ENCODE peak calls at places on chromosomes 12 and 14, in eight cellular contexts. Q, E, D, G, J, K, H and M are unnamed samples.

GRCh38 chr12:51381226-51382079 is 9.8 kb downstream of the GALNT6 start:
- DNase-seq in Q (peak; percentile 72), D (peak; percentile 72), J (peak; percentile 77), G (no peak), K (no peak), H (no peak), E (no peak), M (no peak)

GRCh38 chr12:48602192-48602989 is 32.5 kb upstream of the LALBA start:
- DNase-seq in G (no peak), Q (no peak), K (no peak), H (no peak), D (no peak), J (no peak), E (no peak), M (no peak)

GRCh38 chr14:89509891-89510290 is 92.9 kb upstream of the FOXN3 start:
- DNase-seq in D (peak; percentile 21), H (no peak), Q (peak; percentile 26), G (no peak), K (no peak), E (no peak), J (no peak), M (no peak)

GRCh38 chr12:4217091-4217490 is 56.5 kb upstream of the CCND2 start:
- DNase-seq in Q (no peak), D (no peak), E (no peak), J (no peak), K (no peak), G (no peak), H (no peak), M (no peak)

GRCh38 chr14:25993830-25994229 is 604.0 kb downstream of the NOVA1 start:
- DNase-seq in D (no peak), G (no peak), H (no peak), E (no peak), Q (no peak), K (no peak), J (no peak), M (no peak)

GRCh38 chr14:24903337-24903736 is 146.6 kb downstream of the STXBP6 start:
- DNase-seq in Q (peak; percentile 69), K (no peak), E (no peak), G (no peak), J (no peak), D (peak; percentile 65), H (no peak), M (no peak)

GRCh38 chr12:117998719-117999118 is 17.8 kb upstream of the RFC5 start:
- DNase-seq in G (no peak), D (no peak), E (no peak), K (no peak), J (no peak), H (no peak), Q (no peak), M (no peak)

GRCh38 chr12:58502857-58503256 is 417.4 kb downstream of the LRIG3 start:
- DNase-seq in G (no peak), D (no peak), K (no peak), E (no peak), J (no peak), H (no peak), Q (no peak), M (no peak)

GRCh38 chr12:104669851-104670337 is 213.1 kb downstream of the CHST11 start:
- DNase-seq in E (no peak), K (no peak), G (no peak), J (no peak), D (peak; percentile 62), Q (peak; percentile 67), H (peak; percentile 78), M (no peak)